ENCODE peak calls at places on chromosomes 7 and 10, in eight cellular contexts. H is transverse colon, C is sigmoid colon, A is testis, J is K562, T is HCT116, I is IMR-90, V is tibial nerve. O is an unnamed sample.

GRCh38 chr7:141979611-141980010 is 6.0 kb upstream of the TAS2R38 start:
- DNase-seq in T (no peak), C (no peak), A (no peak), J (no peak), I (no peak), V (no peak), H (no peak), O (no peak)

GRCh38 chr10:129754211-129755050 is 209.6 kb downstream of the EBF3 start:
- DNase-seq in T (no peak), V (no peak), C (peak; percentile 28), I (no peak), H (no peak), J (no peak), A (peak; percentile 8), O (no peak)

GRCh38 chr10:76444034-76444800 is 1012.8 kb downstream of the LRMDA start:
- DNase-seq in T (no peak), J (no peak), C (peak; percentile 91), H (peak; percentile 19), I (peak; percentile 13), A (peak; percentile 36), V (peak; percentile 38), O (peak; percentile 38)

GRCh38 chr10:121553861-121554264 is 44.4 kb downstream of the FGFR2 start:
- DNase-seq in J (no peak), V (no peak), H (peak; percentile 37), C (no peak), I (no peak), A (no peak), T (peak; percentile 42), O (peak; percentile 56)

GRCh38 chr10:5477948-5478693 is 21.2 kb downstream of the CALML5 start:
- DNase-seq in H (no peak), T (no peak), V (no peak), J (peak; percentile 47), I (no peak), A (no peak), C (peak; percentile 34), O (no peak)

GRCh38 chr10:33263453-33263852 is 71.0 kb downstream of the NRP1 start:
- DNase-seq in V (no peak), A (no peak), I (peak; percentile 39), C (no peak), J (no peak), T (no peak), H (no peak), O (no peak)

GRCh38 chr7:148699772-148700629 is 1.3 kb downstream of the CUL1 start:
- DNase-seq in A (no peak), V (no peak), I (peak; percentile 39), J (no peak), C (no peak), T (no peak), H (no peak), O (no peak)

GRCh38 chr7:146961617-146962016 is 845.0 kb downstream of the CNTNAP2 start:
- DNase-seq in I (no peak), A (no peak), J (no peak), V (no peak), C (no peak), H (no peak), T (no peak), O (no peak)

GRCh38 chr10:79243211-79244067 is 103.8 kb upstream of the PPIF start:
- DNase-seq in T (no peak), C (peak; percentile 87), H (peak; percentile 63), A (peak; percentile 68), I (no peak), V (no peak), J (no peak), O (no peak)

GRCh38 chr7:13742126-13742525 is 247.3 kb downstream of the ETV1 start:
- DNase-seq in C (no peak), A (no peak), I (peak; percentile 28), H (no peak), J (no peak), V (no peak), T (peak; percentile 8), O (no peak)

GRCh38 chr7:127819975-127820778 is 168.2 kb downstream of the SND1 start:
- DNase-seq in A (no peak), J (peak; percentile 43), T (peak; percentile 6), I (peak; percentile 70), C (no peak), V (no peak), H (no peak), O (no peak)

GRCh38 chr7:21580073-21580521 is 37.3 kb downstream of the DNAH11 start:
- DNase-seq in J (no peak), H (no peak), T (no peak), A (no peak), C (no peak), V (no peak), I (peak; percentile 57), O (peak; percentile 13)

GRCh38 chr7:151115121-151115835 is 29.0 kb downstream of the AGAP3 start:
- DNase-seq in H (no peak), V (no peak), C (no peak), J (no peak), A (no peak), T (no peak), I (peak; percentile 28), O (no peak)

GRCh38 chr10:78542536-78542935 is 508.9 kb downstream of the RPS24 start:
- DNase-seq in J (no peak), V (no peak), T (no peak), I (no peak), A (no peak), H (no peak), C (peak; percentile 56), O (no peak)

DNA sequence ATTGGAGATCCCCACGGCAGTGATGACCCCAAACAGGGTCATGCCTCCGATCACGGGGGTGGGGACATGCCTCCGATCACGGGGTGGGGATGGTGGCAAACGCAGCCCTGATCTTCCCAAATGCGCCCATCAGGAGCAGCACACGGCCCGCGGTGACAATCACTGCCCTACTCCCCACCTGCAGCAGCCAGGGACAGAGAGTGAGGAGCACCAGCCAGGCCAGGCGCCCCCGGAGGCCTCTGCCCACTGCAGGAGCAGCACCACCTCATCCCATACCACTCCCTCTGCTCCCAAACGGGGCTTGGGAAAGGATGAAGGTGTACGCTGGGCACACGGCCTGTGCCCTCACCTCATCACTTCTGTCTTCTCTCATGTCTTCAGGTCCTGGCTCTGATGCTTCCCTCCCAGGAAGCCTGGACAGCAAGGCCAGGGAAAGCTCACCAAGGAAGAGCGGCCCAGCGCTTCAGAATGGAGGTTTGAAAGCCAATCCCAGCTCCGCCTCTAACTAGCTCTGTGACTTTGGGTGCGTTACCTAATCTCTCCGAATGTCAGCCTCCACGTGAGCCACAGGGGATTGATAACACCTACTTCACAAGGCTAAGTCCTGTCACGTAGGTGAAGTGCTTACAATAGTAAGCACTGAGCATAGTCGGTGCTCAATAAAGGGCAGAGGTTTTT is 37.1 kb downstream of the STRA8 start:
- DNase-seq in T (no peak), A (no peak), C (no peak), I (no peak), H (no peak), J (no peak), V (no peak), O (no peak)
- TF ChIP-seq POLR2A in T (no peak), A (no peak), C (no peak), I (no peak), H (no peak), J (no peak), V (no peak), O (no peak)

DNA sequence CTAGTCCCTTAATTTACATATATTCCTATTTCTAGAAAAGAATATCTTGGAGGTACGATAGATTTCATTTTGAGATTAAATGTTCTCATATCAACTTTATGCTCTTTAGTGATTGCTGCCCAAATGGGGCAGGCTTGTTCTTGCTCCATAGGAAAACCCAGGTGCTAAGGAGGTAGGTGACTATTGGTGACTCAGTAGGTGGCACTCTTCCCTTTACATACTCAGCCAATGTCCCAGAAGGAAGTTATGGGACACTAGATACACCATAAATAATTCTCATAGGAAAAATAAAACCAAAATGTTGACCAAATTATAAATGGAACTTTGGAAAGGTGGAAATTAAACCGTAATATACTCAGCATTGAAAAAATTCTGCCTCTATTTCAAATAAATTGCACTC is 4.0 kb downstream of the SKAP2 start:
- DNase-seq in J (no peak), I (no peak), C (no peak), H (peak; percentile 25), T (peak; percentile 51), V (no peak), A (no peak), O (no peak)
- TF ChIP-seq CTCF in J (no peak), I (no peak), C (no peak), H (peak; percentile 20), T (peak; percentile 83), V (no peak), A (no peak), O (no peak)

GRCh38 chr7:40760293-40760964 is 625.6 kb downstream of the SUGCT start:
- DNase-seq in V (no peak), C (no peak), T (no peak), H (no peak), J (no peak), I (no peak), A (no peak), O (no peak)

GRCh38 chr7:40757097-40757496 is 622.3 kb downstream of the SUGCT start:
- DNase-seq in T (no peak), H (no peak), A (no peak), I (no peak), C (no peak), V (no peak), J (no peak), O (no peak)

GRCh38 chr7:40760997-40761396 is 626.2 kb downstream of the SUGCT start:
- DNase-seq in V (no peak), H (no peak), J (no peak), A (no peak), I (no peak), T (no peak), C (no peak), O (no peak)

GRCh38 chr7:40755438-40755837 is 620.6 kb downstream of the SUGCT start:
- DNase-seq in T (no peak), H (no peak), J (no peak), A (no peak), I (peak; percentile 23), V (no peak), C (no peak), O (no peak)

DNA sequence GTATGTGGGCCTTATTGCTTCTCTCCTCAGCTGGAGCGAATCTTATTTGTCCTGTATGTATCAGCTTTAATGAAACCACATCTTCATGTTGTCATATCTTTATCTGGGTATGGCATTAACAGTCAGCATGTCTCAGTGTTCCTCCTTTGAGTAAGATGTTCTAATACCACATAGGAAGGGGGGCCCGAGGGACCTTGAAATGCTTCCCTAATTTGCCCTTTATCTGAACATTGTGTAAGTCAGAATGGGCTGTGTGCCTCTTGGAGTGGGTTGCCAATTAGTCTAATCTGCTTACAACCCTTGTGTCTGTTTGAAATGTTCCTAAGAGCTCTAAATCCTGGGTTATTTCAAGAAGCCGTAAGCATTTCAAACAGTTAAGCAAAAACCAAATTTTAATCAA is 623.8 kb downstream of the SUGCT start:
- DNase-seq in C (no peak), A (peak; percentile 63), V (no peak), I (no peak), H (no peak), J (no peak), T (no peak), O (no peak)
- H3K4me3 ChIP-seq in C (no peak overlapping the region), A (no peak overlapping the region), V (no peak overlapping the region), I (no peak overlapping the region), H (no peak overlapping the region), J (no peak overlapping the region), T (no peak overlapping the region), O (no peak overlapping the region)

DNA sequence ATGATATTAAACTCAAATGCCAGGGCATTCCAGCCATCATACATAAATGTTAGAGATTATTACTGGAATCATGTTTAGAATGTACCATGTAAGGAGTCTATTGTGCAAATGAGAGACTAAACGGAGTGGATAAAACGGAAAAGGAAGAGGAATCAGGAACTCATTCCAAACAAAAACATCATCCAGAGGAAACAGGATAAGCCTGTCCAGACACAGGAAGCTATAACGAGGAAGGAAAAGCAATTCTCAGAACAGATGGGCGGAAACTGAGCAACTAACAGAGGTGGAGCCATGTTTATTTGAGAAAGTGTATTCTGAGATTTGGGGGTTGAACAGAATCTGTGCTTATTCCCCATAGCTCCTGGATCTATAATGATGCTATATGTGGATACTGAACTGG is 52.3 kb upstream of the TRIM24 start:
- DNase-seq in V (no peak), I (no peak), A (no peak), C (no peak), T (no peak), H (no peak), J (no peak), O (no peak)
- TF ChIP-seq POLR2A in V (no peak), I (no peak), A (no peak), C (no peak), T (no peak), H (no peak), J (no peak), O (no peak)

O was measured in body of pancreas.